ENCODE peak calls at places on chromosome 19, in four cellular contexts. T is IMR-90, J is HepG2, D is K562. G is an unnamed sample.
A peak's percentile ranks its signal among the peaks of the same experiment; 100 is the strongest.

GRCh38 chr19:40989453-40989852 is 1.6 kb upstream of the CYP2B6 start:
- DNase-seq in T (no peak), J (no peak), D (no peak), G (no peak)

GRCh38 chr19:42198676-42199439 is 18.6 kb downstream of the DEDD2 start:
- DNase-seq in J (no peak), D (no peak), T (no peak), G (no peak)

GRCh38 chr19:47081095-47081494 is 32.5 kb downstream of the ZC3H4 start:
- DNase-seq in D (no peak), T (no peak), J (no peak), G (no peak)

GRCh38 chr19:31340059-31341025 is 8.9 kb downstream of the TSHZ3 start:
- DNase-seq in D (no peak), J (no peak), T (peak; percentile 62), G (no peak)

GRCh38 chr19:52138614-52139290 is 986 bp downstream of the ZNF616 start:
- DNase-seq in J (peak; percentile 34), D (peak; percentile 44), T (peak; percentile 19), G (no peak)

GRCh38 chr19:17235618-17236413 is 9.8 kb downstream of the OCEL1 start:
- DNase-seq in D (peak; percentile 85), J (no peak), T (peak; percentile 76), G (peak; percentile 88)

GRCh38 chr19:11693505-11694499 is 44.9 kb downstream of the ZNF823 start:
- DNase-seq in J (peak; percentile 85), T (peak; percentile 75), D (no peak), G (no peak)

GRCh38 chr19:41161903-41162302 is 31.1 kb upstream of the CYP2S1 start:
- DNase-seq in D (peak; percentile 52), J (no peak), T (no peak), G (peak; percentile 74)

GRCh38 chr19:47256688-47257410 is 524 bp downstream of the CCDC9 start:
- DNase-seq in T (peak; percentile 98), J (peak; percentile 95), D (peak; percentile 96), G (peak; percentile 100)

GRCh38 chr19:10173527-10173926 is 21.2 kb downstream of the DNMT1 start:
- DNase-seq in T (peak; percentile 50), J (no peak), D (no peak), G (no peak)

GRCh38 chr19:24074720-24075119 is 12.3 kb upstream of the ZNF254 start:
- DNase-seq in J (no peak), T (peak; percentile 74), D (no peak), G (no peak)
- TF ChIP-seq MAZ in J (no peak), T (no peak), D (no peak), G (no peak)

DNA sequence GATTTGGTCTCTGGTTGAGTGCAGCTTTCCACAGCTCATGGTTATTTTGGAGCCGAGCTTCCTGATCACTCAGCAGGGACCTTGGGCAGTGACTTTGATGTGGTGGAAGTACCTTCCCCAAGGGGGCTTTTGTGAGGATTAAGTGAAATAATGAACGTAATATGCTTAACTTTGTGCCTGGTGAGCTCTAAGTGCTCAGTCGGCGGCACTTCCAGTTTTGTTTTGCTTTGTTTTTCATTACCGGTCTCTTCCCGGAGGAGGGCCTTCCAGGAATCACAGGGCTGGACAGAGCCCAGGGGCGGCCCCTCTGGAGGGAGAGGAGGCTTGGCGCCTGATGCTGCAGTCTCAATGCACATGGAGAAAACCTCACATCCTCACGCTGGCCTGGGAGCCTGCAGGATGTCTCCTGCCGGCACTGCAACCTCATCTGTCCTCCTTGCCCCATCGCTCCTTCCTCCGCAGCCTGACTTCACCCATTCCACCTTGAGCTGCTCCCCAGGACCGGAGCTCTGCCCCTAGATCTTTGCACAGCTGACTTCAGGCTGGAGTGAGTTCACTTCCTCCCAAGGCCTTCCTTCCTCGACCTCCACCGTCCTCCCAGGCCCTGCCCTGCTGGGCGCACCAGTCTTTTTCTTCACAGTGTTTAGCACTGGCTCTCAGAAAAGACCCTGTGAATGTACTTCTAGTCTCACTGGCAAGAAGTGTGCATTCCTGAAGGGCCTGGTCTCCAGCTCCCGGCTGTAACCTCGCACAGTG is 1.6 kb downstream of the PLEKHF1 start:
- DNase-seq in D (no peak), J (peak; percentile 55), T (peak; percentile 64), G (no peak)
- TF ChIP-seq MAZ in D (no peak), J (no peak), T (peak; percentile 64), G (no peak)

DNA sequence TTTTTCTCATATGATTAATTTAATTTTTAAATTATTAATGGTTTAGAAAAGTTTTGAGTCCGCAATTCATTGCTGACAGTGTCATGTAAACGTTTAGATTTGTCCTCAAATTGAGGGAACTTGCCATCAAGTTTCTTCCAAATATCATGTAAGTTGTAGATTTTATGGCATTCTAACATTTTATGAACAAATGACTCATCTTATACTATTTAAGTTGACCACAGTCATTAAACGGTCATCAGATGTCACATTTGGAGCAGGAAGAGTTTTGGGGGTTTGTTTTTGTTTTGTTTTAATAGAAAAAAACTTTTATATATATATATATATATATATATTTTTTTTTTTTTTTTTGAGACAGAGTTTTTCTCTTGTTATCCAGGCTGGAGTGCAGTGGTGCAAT is 4.3 kb downstream of the ZNF114 start:
- DNase-seq in D (no peak), J (no peak), T (peak; percentile 40), G (no peak)
- TF ChIP-seq MAZ in D (no peak), J (no peak), T (no peak), G (no peak)

GRCh38 chr19:53823380-53824120 is 564 bp downstream of the NLRP12 start:
- DNase-seq in D (peak; percentile 2), T (no peak), J (no peak), G (no peak)

GRCh38 chr19:53828531-53828930 is 4.4 kb upstream of the NLRP12 start:
- DNase-seq in T (no peak), D (no peak), J (no peak), G (no peak)

GRCh38 chr19:53818756-53819155 is 5.4 kb downstream of the NLRP12 start:
- DNase-seq in J (no peak), D (no peak), T (no peak), G (no peak)

DNA sequence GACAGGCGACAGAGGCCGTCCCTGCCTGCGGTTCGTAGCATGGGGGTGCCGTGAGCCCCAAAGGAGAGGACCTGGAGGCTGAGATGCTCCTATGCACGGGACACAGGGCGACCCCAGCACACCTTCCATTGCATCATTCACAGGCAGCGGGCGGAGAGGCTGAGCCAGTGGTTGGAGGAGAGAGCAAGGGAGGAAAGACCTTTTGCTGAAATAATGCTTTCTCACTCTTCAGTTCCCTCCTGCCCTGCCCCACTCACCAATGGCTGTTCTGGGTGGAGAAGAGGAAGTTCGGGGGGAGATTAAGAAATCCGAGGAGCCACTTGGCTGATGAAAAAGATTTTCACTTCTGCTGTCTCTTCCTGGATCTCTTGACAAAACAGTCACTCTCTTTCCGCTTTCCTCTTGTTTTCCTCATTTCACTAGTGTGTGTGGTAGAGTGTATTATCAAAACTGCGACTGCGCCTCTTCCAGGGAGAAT is at the start of gene NLRP12:
- DNase-seq in D (no peak), J (no peak), T (no peak), G (no peak)
- TF ChIP-seq MAZ in D (no peak), J (no peak), T (no peak), G (no peak)

GRCh38 chr19:58388175-58388526 is 1.1 kb downstream of the RPS5 start:
- DNase-seq in J (no peak), T (no peak), D (no peak), G (no peak)
- TF ChIP-seq MAZ in J (no peak), T (no peak), D (no peak), G (no peak)

GRCh38 chr19:33194884-33195710 is 967 bp downstream of the LRP3 start:
- DNase-seq in D (no peak), T (peak; percentile 48), J (peak; percentile 67), G (peak; percentile 65)
- TF ChIP-seq MAZ in D (no peak), T (no peak), J (peak; percentile 29), G (no peak)

DNA sequence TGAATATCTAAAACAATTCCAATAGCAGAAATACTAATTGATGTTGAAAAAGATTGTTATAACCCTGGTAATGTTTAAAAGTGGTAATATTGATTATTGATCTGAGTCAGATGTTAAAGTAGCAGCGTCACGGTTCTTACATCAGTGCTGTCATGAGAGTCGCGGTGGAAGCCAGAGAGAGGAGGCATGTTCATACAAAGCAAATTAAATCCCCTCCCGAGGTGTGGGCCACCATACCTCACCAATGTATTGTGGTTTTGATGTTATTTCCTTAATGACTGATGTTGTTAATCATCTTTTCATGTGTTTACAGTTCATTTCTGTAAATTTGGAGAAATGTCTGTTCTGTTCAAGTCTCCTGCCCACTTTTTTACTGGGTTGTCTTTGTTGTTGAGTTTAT is 11.2 kb downstream of the ZNF317 start:
- DNase-seq in J (no peak), D (no peak), T (no peak), G (no peak)
- TF ChIP-seq MAZ in J (no peak), D (no peak), T (no peak), G (no peak)

DNA sequence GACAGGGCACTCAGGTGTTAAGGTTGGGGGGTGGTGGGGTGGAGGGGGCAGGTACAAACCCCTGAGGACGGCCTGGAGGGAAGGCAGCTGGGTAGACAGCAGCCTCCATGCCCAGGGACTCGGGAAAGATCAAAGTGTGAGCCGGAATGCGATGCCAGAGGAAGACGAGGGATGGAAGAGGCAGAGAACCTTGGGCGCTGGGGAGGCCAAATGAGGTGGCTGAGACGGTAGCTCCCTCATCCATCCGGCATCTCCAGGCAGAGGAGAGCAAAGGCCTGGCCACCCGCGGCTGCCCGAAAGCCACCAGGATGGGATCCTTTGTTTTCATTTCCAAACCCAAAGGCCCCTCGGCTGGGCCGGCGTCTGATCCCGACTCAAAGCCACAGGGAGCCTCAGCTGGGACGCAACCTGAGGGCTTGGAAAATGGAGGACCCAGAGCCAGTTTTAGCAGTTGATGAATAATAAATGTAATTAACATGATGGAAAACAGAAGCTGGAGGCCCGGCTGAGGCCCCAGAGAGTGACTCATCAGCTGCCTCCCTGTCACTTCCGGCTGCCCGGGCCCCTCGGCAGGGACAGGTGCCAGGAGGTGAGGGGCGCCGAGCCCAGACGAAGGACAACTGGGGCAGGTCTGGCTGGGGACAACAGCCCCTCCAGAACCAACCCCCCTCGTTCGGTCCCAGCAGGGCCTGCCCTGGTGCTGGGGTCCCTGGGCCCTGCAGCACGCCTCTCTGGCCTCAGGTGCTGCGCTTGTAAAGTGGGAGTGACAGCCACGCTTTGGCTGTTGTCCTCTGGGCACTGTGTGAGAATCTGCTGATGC is 61.6 kb downstream of the CEBPG start:
- DNase-seq in J (no peak), D (no peak), T (peak; percentile 32), G (no peak)
- TF ChIP-seq MAZ in J (no peak), D (no peak), T (no peak), G (no peak)

DNA sequence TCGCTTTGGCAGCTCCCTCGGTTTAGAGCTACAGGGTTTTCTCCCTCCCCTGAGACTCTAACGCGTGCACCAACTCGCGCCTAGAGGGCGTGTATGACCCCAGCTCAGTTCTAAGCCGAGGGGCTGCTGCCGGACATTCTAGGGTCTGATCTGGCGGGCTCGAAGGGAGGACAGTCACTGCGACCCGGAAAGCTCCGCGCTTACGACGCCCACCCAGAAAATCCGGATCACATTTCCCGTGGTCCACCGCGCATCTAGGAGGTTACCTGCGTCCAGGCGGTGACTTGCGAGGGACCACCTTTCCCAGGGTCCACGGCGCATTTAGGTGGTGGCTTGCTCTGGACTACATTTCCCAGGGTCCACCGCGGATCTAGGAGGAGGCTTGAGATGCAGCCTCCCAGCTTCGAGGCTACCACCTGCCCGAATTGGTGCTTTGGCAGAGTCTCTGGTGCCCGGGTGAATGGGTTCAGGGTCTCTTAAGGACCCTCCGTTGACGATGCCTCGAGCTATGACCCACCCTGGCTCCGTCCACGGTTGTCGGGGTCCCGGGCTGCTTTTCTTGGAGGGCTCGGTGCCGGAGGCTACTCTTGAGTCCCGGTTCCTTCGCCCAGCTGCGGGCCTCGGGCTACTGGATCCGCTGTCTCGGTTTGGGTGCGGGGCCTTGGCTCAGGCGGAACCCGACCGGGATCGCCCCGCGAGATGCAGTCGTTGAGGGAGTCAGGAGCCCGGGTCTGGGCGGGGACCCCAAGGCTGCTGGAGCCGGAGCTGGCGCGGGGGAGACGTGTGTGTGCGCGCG is 30.5 kb downstream of the ZNF146 start:
- DNase-seq in T (no peak), J (no peak), D (no peak), G (no peak)
- TF ChIP-seq MAZ in T (no peak), J (no peak), D (no peak), G (no peak)